ENCODE peak calls at places on chromosomes 3 and 15, in ten cellular contexts. L, A, V, G, H, X, I, N, Q and U are unnamed samples.

GRCh38 chr3:10192953-10193691 is 28.4 kb downstream of the IRAK2 start:
- DNase-seq in L (no peak), A (peak), V (peak), G (no peak), H (peak), X (peak), I (peak), N (no peak), Q (peak), U (peak)

GRCh38 chr3:127673191-127674098 is 693 bp downstream of the ABTB1 start:
- DNase-seq in L (peak), A (peak), V (peak), G (peak), H (peak), X (no peak), I (no peak), N (peak), Q (peak), U (peak)

GRCh38 chr3:65833761-65834505 is 204.8 kb downstream of the MAGI1 start:
- DNase-seq in L (no peak), A (no peak), V (peak), G (no peak), H (peak), X (peak), I (no peak), N (no peak), Q (no peak), U (peak)

GRCh38 chr3:73813291-73813977 is 188.7 kb upstream of the PDZRN3 start:
- DNase-seq in L (no peak), A (no peak), V (no peak), G (no peak), H (peak), X (no peak), I (peak), N (no peak), Q (no peak), U (peak)

GRCh38 chr3:158727499-158728377 is 4.5 kb downstream of the RARRES1 start:
- DNase-seq in L (peak), A (no peak), V (peak), G (no peak), H (peak), X (no peak), I (no peak), N (no peak), Q (peak), U (peak)

GRCh38 chr15:34318277-34319079 is 19.1 kb downstream of the SLC12A6 start:
- DNase-seq in L (peak), A (no peak), V (peak), G (peak), H (peak), X (no peak), I (peak), N (no peak), Q (no peak), U (peak)

GRCh38 chr15:88118035-88118434 is 138.5 kb downstream of the NTRK3 start:
- DNase-seq in L (no peak), A (no peak), V (no peak), G (no peak), H (no peak), X (no peak), I (no peak), N (no peak), Q (no peak), U (no peak)

GRCh38 chr3:197750863-197751737 is 1.4 kb downstream of the FYTTD1 start:
- DNase-seq in L (peak), A (peak), V (peak), G (peak), H (peak), X (no peak), I (no peak), N (no peak), Q (peak), U (peak)

GRCh38 chr3:65951836-65952505 is 86.7 kb downstream of the MAGI1 start:
- DNase-seq in L (no peak), A (no peak), V (peak), G (no peak), H (no peak), X (no peak), I (no peak), N (no peak), Q (no peak), U (peak)

GRCh38 chr15:66862111-66862815 is 160.2 kb downstream of the SMAD6 start:
- DNase-seq in L (no peak), A (peak), V (no peak), G (no peak), H (no peak), X (no peak), I (no peak), N (no peak), Q (no peak), U (no peak)

GRCh38 chr3:90102146-90102545 is 994.7 kb downstream of the EPHA3 start:
- DNase-seq in L (no peak), A (no peak), V (no peak), G (no peak), H (no peak), X (no peak), I (no peak), N (no peak), Q (no peak), U (no peak)

GRCh38 chr3:46867550-46867898 is 4.3 kb upstream of the MYL3 start:
- DNase-seq in L (no peak), A (no peak), V (peak), G (peak), H (peak), X (no peak), I (no peak), N (no peak), Q (no peak), U (peak)

GRCh38 chr3:12479919-12480425 is 4.3 kb upstream of the TSEN2 start:
- DNase-seq in L (peak), A (no peak), V (peak), G (no peak), H (peak), X (no peak), I (no peak), N (no peak), Q (no peak), U (peak)

GRCh38 chr3:48650723-48651122 is 12.0 kb downstream of the CELSR3 start:
- DNase-seq in L (no peak), A (no peak), V (no peak), G (no peak), H (no peak), X (no peak), I (no peak), N (no peak), Q (no peak), U (no peak)

GRCh38 chr3:138043266-138044029 is 33.5 kb downstream of the CLDN18 start:
- DNase-seq in L (no peak), A (no peak), V (peak), G (no peak), H (peak), X (peak), I (peak), N (no peak), Q (no peak), U (peak)

GRCh38 chr3:71695000-71695482 is 30.2 kb downstream of the EIF4E3 start:
- DNase-seq in L (no peak), A (no peak), V (no peak), G (no peak), H (no peak), X (no peak), I (no peak), N (no peak), Q (no peak), U (peak)